ENCODE peak calls at places on chromosomes 4 and X, in nine cellular contexts. P is HL-60, Q is osteocyte, Z is Calu3, E is OCI-LY7, R is glutamatergic neuron, M is epithelial cell of esophagus, J is fibroblast of lung, A is lower leg skin. V is an unnamed sample.

GRCh38 chr4:115234405-115235093 is 121.1 kb upstream of the NDST4 start:
- DNase-seq in M (peak), Z (peak), E (peak), J (no peak), P (peak), A (no peak), Q (no peak), R (no peak), V (no peak)

GRCh38 chr4:8854866-8855265 is 16.8 kb downstream of the HMX1 start:
- DNase-seq in Q (no peak), R (no peak), Z (no peak), E (no peak), M (peak), J (no peak), A (no peak), P (no peak), V (no peak)

GRCh38 chr4:38002451-38003071 is 42.4 kb downstream of the PTTG2 start:
- DNase-seq in P (no peak), Z (no peak), R (no peak), Q (no peak), E (no peak), M (peak), A (no peak), J (no peak), V (no peak)

GRCh38 chr4:5168891-5169290 is 117.6 kb downstream of the STK32B start:
- DNase-seq in A (no peak), J (no peak), Z (no peak), E (no peak), Q (peak), P (no peak), R (no peak), M (no peak), V (no peak)

GRCh38 chr4:155304375-155304774 is 72.4 kb downstream of the MAP9 start:
- DNase-seq in E (no peak), J (no peak), A (no peak), Z (peak), R (no peak), M (peak), Q (no peak), P (no peak), V (no peak)

GRCh38 chrX:153460826-153461225 is 9.6 kb downstream of the HAUS7 start:
- DNase-seq in P (peak), E (peak), R (peak), J (peak), Q (no peak), Z (peak), M (peak), A (no peak), V (peak)

GRCh38 chr4:88689877-88690276 is 7.8 kb downstream of the NAP1L5 start:
- DNase-seq in R (no peak), Q (no peak), A (no peak), M (no peak), J (no peak), P (no peak), Z (no peak), E (no peak), V (no peak)

GRCh38 chrX:130799393-130799792 is 103.6 kb downstream of the ENOX2 start:
- DNase-seq in M (peak), E (no peak), A (no peak), P (no peak), R (no peak), Z (no peak), J (no peak), Q (no peak), V (no peak)

GRCh38 chr4:170386974-170387373 is 297.2 kb upstream of the AADAT start:
- DNase-seq in M (peak), P (no peak), Z (no peak), J (no peak), E (no peak), R (no peak), A (no peak), Q (no peak), V (no peak)

GRCh38 chr4:7034262-7035081 is 8.7 kb upstream of the TADA2B start:
- DNase-seq in A (no peak), M (peak), Q (no peak), E (no peak), J (peak), P (no peak), Z (peak), R (no peak), V (no peak)

GRCh38 chrX:107935200-107935599 is 47.0 kb downstream of the TEX13B start:
- DNase-seq in E (no peak), Q (no peak), J (peak), Z (peak), R (no peak), P (no peak), A (no peak), M (peak), V (no peak)

DNA sequence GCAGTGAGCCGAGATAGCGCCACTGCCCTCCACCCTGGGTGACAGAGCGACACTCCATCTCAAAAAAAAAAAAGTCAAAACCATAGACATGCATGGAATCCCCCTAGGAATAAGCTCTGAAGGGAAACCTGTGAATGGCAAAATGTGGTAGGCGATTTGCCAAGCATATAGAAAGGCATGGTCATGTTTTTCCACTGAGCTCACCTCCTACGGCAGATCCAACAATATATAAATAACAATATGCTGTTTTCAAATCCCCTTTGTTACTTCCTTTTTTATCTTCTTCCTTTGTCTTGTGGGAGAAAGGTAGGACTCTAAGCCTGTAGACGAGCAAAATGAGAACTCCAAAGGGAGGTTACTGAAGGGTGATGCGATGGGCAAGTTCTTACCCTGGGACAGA is 219.0 kb downstream of the PALLD start:
- DNase-seq in Q (no peak), M (no peak), J (no peak), E (no peak), Z (no peak), R (no peak), A (no peak), P (no peak), V (no peak)
- TF ChIP-seq CTCF in Q (no peak), M (no peak), J (no peak), E (no peak), Z (no peak), R (no peak), A (no peak), P (no peak), V (no peak)

GRCh38 chr4:74325886-74326285 is 17.6 kb downstream of the EPGN start:
- DNase-seq in M (no peak), Q (no peak), R (no peak), A (no peak), E (no peak), J (no peak), P (no peak), Z (no peak), V (no peak)

GRCh38 chr4:74328501-74328900 is 20.2 kb downstream of the EPGN start:
- DNase-seq in Q (no peak), E (no peak), M (peak), R (no peak), J (no peak), A (no peak), P (no peak), Z (no peak), V (no peak)

GRCh38 chr4:74327751-74328150 is 19.5 kb downstream of the EPGN start:
- DNase-seq in P (no peak), R (no peak), M (peak), Z (no peak), J (no peak), E (no peak), Q (no peak), A (no peak), V (no peak)

GRCh38 chr4:74320559-74321118 is 12.4 kb downstream of the EPGN start:
- DNase-seq in Q (no peak), J (peak), A (no peak), E (peak), R (no peak), Z (peak), M (peak), P (peak), V (no peak)

DNA sequence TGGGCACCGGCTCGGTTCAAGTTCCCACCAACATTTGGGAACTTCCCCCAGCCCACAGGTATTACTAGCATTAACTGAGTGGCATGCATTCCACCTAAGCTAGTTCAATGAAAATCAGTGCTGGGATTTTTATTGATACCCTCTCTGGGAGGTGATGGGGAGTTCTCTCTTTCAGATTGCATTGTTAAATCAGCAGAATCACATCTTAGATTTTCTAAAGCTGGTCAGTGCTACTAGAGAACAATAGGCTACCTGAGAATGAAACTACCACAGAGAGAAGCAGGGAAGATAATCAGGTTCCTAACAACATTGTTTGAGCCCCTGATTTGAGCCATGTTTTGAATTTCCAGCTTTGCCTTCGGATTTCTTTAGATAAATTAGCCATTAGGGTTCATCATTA is 16.0 kb downstream of the EPGN start:
- DNase-seq in M (no peak), Z (no peak), R (no peak), J (no peak), E (no peak), Q (no peak), P (no peak), A (no peak), V (no peak)
- TF ChIP-seq CTCF in M (no peak), Z (no peak), R (no peak), J (no peak), E (no peak), Q (no peak), P (no peak), A (no peak), V (no peak)

DNA sequence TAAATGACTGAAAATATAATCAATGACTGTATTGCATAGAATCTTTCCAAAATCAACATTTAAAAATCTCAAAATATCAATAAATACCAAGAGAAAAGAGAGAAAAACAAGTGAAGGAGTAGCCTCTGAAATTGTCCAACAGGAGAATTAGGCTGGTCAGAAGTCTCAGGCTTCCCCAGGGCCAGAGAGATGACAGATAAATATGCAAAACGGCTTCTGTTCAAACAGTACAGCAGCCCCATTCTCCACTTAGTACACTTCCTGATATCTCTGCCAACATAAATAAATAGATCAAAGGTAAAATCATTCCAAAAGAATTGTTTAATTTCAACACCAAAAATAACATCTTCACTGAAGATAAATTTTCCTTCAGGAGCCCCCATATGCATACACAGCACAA is 204.7 kb upstream of the GABRA2 start:
- DNase-seq in J (no peak), A (no peak), M (no peak), R (no peak), E (no peak), P (no peak), Z (no peak), Q (no peak), V (no peak)
- TF ChIP-seq CTCF in J (no peak), A (no peak), M (no peak), R (no peak), E (no peak), P (no peak), Z (no peak), Q (no peak), V (no peak)

GRCh38 chr4:143256456-143256855 is 71.7 kb downstream of the USP38 start:
- DNase-seq in A (no peak), R (no peak), P (no peak), J (no peak), E (no peak), Q (no peak), Z (no peak), M (peak), V (no peak)

GRCh38 chr4:143262838-143263237 is 73.8 kb upstream of the GAB1 start:
- DNase-seq in Z (no peak), Q (no peak), M (no peak), E (no peak), R (no peak), P (no peak), J (no peak), A (no peak), V (no peak)

GRCh38 chr4:143260750-143261149 is 75.9 kb upstream of the GAB1 start:
- DNase-seq in P (no peak), M (no peak), J (peak), Z (no peak), A (no peak), R (no peak), E (no peak), Q (no peak), V (no peak)
- TF ChIP-seq CTCF in P (no peak), M (no peak), J (no peak), Z (no peak), A (no peak), R (no peak), E (no peak), Q (no peak), V (no peak)

GRCh38 chr4:176563591-176563990 is 229.1 kb downstream of the VEGFC start:
- DNase-seq in Z (no peak), E (no peak), P (no peak), J (peak), A (no peak), Q (no peak), M (peak), R (no peak), V (no peak)
- TF ChIP-seq CTCF in Z (no peak), E (no peak), P (no peak), J (peak), A (no peak), Q (peak), M (peak), R (no peak), V (no peak)

GRCh38 chr4:87132035-87132434 is 88.4 kb downstream of the KLHL8 start:
- DNase-seq in Z (no peak), M (no peak), P (no peak), A (no peak), Q (no peak), R (no peak), E (peak), J (no peak), V (no peak)

GRCh38 chr4:87128006-87128705 is 92.3 kb downstream of the KLHL8 start:
- DNase-seq in A (no peak), P (no peak), J (peak), Q (no peak), Z (no peak), M (no peak), E (no peak), R (no peak), V (no peak)

GRCh38 chr4:87130985-87131753 is 89.2 kb downstream of the KLHL8 start:
- DNase-seq in Z (no peak), R (no peak), P (no peak), M (peak), J (no peak), Q (no peak), E (no peak), A (no peak), V (no peak)

GRCh38 chr4:87130482-87130881 is 89.9 kb downstream of the KLHL8 start:
- DNase-seq in Z (no peak), E (no peak), J (no peak), M (no peak), P (no peak), Q (no peak), A (no peak), R (no peak), V (no peak)

DNA sequence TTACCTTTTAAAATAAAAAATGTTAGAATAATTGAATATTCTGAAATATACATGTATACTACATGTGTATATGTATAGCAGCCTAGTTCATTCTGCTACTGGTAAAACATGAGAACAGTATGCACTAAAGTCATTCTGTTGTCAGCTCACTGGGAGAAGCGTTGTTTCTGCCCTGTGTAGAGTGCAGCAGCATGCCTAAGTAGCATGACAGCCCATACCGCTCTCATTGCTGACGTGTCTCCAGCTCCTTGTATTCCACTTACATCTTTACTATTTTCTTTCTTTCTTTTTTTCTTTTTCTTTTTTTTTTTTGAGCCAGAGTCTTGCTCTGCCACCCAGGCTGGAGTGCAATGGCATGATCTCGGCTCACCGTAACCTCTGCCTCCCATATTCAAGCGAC is 90.7 kb downstream of the KLHL8 start:
- DNase-seq in P (no peak), J (no peak), R (no peak), Q (no peak), Z (no peak), E (no peak), A (no peak), M (no peak), V (no peak)
- TF ChIP-seq CTCF in P (no peak), J (no peak), R (no peak), Q (no peak), Z (no peak), E (no peak), A (no peak), M (no peak), V (no peak)

DNA sequence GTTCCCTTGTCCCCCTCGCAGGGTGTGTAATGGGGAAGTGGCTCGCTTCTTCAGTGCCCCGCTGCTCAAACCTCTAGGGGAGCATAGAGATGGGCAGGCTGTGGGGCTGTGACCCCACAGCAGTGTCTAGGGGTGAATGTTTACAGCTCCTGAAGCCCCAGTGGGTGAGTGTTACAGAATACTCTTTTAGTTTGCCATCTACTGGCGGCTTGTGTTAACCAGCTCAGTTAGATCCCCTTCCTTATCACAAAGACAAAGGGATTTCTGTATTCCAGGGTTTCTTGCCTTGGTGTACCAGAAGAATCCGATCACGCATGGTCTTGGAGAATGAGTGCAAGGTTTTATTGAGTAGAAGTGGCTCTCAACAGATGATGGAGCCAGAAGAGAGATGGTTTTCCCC is 108.1 kb upstream of the IQCM start:
- DNase-seq in E (no peak), M (no peak), J (no peak), Q (no peak), Z (no peak), R (no peak), P (no peak), A (no peak), V (no peak)
- TF ChIP-seq CTCF in E (no peak), M (no peak), J (no peak), Q (no peak), Z (no peak), R (no peak), P (no peak), A (no peak), V (no peak)

GRCh38 chr4:111778543-111778942 is 366.7 kb upstream of the FAM241A start:
- DNase-seq in M (no peak), A (no peak), P (no peak), E (no peak), J (peak), Q (no peak), Z (no peak), R (no peak), V (no peak)
- TF ChIP-seq CTCF in M (peak), A (no peak), P (no peak), E (no peak), J (peak), Q (no peak), Z (no peak), R (peak), V (no peak)

GRCh38 chr4:161317000-161317399 is 846.8 kb downstream of the FSTL5 start:
- DNase-seq in E (no peak), R (no peak), Z (no peak), P (no peak), A (no peak), J (no peak), M (no peak), Q (no peak), V (no peak)
- TF ChIP-seq CTCF in E (no peak), R (no peak), Z (no peak), P (no peak), A (no peak), J (no peak), M (no peak), Q (no peak), V (no peak)